ENCODE peak calls at places on chromosomes 2 and 18, in seven cellular contexts. M is foreskin fibroblast, Y is PC-3, C is fibroblast of the aortic adventitia, Q is astrocyte, A is heart left ventricle, T is kidney. U is an unnamed sample.

GRCh38 chr2:121078869-121079268 is 206.1 kb downstream of the TFCP2L1 start:
- DNase-seq in M (no peak), Y (no peak), C (no peak), Q (peak; percentile 27), A (no peak), T (no peak), U (no peak)

GRCh38 chr2:232264081-232264480 is 114.5 kb upstream of the ALPP start:
- DNase-seq in M (no peak), Y (no peak), C (no peak), Q (no peak), A (no peak), T (no peak), U (no peak)

GRCh38 chr2:120703330-120703994 is 32.2 kb upstream of the GLI2 start:
- DNase-seq in M (peak; percentile 76), Y (peak; percentile 77), C (peak; percentile 85), Q (peak; percentile 62), A (no peak), T (no peak), U (peak; percentile 63)

GRCh38 chr2:110149330-110150220 is 34.0 kb upstream of the MALL start:
- DNase-seq in M (peak; percentile 55), Y (peak; percentile 91), C (peak; percentile 96), Q (peak; percentile 97), A (no peak), T (no peak), U (peak; percentile 94)

GRCh38 chr2:101900375-101900774 is 91.4 kb upstream of the IL1R2 start:
- DNase-seq in M (no peak), Y (peak; percentile 58), C (no peak), Q (no peak), A (no peak), T (no peak), U (peak; percentile 90)

GRCh38 chr2:205024822-205025518 is 479.7 kb downstream of the PARD3B start:
- DNase-seq in M (peak; percentile 96), Y (peak; percentile 95), C (peak; percentile 93), Q (peak; percentile 97), A (peak; percentile 66), T (no peak), U (peak; percentile 98)

GRCh38 chr2:240579771-240580614 is 6.5 kb upstream of the CAPN10 start:
- DNase-seq in M (peak; percentile 89), Y (peak; percentile 93), C (peak; percentile 93), Q (peak; percentile 77), A (peak; percentile 78), T (no peak), U (peak; percentile 83)

GRCh38 chr2:239638376-239638775 is 237.6 kb upstream of the HDAC4 start:
- DNase-seq in M (no peak), Y (no peak), C (no peak), Q (no peak), A (no peak), T (no peak), U (no peak)

GRCh38 chr2:205390866-205391265 is 291.4 kb upstream of the NRP2 start:
- DNase-seq in M (no peak), Y (no peak), C (no peak), Q (no peak), A (no peak), T (no peak), U (no peak)

GRCh38 chr2:112583497-112584133 is 794 bp upstream of the CHCHD5 start:
- DNase-seq in M (no peak), Y (peak; percentile 32), C (no peak), Q (no peak), A (no peak), T (no peak), U (peak; percentile 9)
- TF ChIP-seq CTCF in M (peak; percentile 2), Y (peak; percentile 12), C (no peak), Q (no peak), A (no peak), T (peak; percentile 5), U (no peak)

GRCh38 chr18:65990174-65990690 is 239.4 kb downstream of the CDH7 start:
- DNase-seq in M (no peak), Y (no peak), C (no peak), Q (no peak), A (no peak), T (no peak), U (no peak)
- H3K4me3 ChIP-seq in M (no peak overlapping the region), Y (no peak overlapping the region), C (no peak overlapping the region), Q (no peak overlapping the region), A (no peak overlapping the region), T (no peak overlapping the region), U (no peak overlapping the region)

GRCh38 chr2:160555420-160555819 is 61.8 kb upstream of the RBMS1 start:
- DNase-seq in M (no peak), Y (no peak), C (no peak), Q (no peak), A (no peak), T (no peak), U (peak; percentile 18)

DNA sequence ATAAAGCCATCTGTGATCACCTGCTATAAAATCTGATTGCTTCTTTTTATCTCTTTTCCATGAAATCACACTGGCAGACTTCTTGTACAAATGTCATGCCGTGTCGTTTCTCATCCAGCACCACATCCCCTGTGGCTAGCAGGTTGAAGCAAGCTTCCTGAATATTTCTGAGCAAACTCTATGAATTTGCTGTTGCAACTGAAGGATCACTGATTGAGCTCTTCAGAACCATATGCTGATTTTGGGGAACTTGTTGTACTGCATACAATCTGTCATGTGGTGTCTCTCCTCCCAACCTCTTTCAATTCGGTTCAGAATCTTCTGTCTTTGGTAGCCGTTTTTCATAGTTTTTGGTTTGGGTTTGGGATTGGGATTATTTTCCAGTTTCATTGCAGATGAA is 57.7 kb upstream of the RBMS1 start:
- DNase-seq in M (no peak), Y (no peak), C (no peak), Q (no peak), A (no peak), T (no peak), U (no peak)
- TF ChIP-seq CTCF in M (no peak), Y (no peak), C (no peak), Q (no peak), A (peak; percentile 22), T (no peak), U (no peak)

DNA sequence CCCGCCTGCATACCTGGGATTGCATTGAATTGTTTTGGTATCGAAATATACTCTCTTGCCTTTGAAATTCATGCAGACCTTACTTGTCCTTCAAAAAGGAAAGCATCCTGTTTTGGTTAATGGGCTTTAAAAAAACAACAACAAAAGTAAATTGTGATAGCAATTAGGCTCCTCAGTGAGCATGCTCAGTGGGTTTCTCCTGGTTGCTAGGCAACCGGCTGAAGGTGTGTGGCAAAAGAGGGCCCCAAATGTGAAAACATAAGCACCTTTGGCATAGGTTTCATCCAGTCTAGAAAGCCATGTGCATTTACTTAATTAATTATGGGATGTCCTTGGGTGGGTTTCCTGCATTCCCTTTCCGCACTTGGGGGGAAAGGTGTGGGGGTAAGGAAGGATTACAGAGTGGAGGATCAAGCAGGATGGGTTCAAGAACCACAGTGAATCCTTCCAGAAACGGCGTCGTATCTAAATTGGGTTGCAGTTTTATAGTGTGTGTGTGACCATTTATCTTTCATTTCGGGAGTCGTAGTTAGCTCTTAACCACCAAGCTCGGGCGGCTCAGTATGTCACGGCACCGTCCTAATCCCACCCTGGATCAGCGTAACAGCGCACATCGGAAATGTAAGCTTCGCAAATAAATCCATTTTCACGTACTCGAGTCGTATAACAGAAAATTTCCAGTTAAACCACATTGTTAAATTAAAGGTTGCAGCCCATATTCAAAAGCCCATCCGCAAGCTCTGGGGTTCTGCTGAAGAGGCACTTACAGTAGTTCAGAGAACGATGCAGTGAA is 274.9 kb upstream of the TCF4 start:
- DNase-seq in M (no peak), Y (no peak), C (no peak), Q (no peak), A (no peak), T (no peak), U (no peak)
- H3K4me3 ChIP-seq in M (peak overlapping the region; percentile 56), Y (no peak overlapping the region), C (no peak overlapping the region), Q (no peak overlapping the region), A (no peak overlapping the region), T (no peak overlapping the region), U (no peak overlapping the region)

DNA sequence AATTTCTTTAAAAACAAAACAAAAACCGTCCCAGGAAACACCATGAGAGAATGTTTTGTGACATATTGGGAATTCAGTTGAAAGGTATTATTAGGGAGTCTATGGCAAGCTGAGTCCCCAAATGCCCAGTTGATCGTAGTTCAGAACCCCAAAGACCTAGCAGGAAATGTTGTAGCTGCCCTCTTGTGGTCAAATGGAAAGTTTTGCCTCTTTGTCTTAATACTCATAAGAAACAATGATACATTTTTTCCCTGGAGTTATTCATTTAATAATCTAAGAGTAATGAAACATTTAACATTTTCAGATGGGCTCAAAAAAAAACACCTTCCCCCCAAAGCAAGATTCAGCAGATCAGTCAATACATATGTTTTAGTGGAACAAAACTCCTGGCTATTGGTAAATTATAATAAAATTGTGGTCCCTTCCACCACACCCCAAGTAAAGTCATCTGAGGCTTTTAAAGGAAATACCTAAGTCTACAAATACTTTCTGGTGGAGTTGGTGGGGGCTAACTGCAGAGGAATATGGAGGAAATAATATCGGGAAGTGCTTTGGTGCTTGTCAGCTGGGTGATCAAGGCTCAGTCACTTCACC is 37.8 kb upstream of the EFEMP1 start:
- DNase-seq in M (peak; percentile 28), Y (peak; percentile 75), C (peak; percentile 86), Q (peak; percentile 42), A (no peak), T (no peak), U (peak; percentile 72)
- TF ChIP-seq CTCF in M (peak; percentile 55), Y (peak; percentile 88), C (peak; percentile 72), Q (peak; percentile 75), A (peak; percentile 65), T (peak; percentile 61), U (peak; percentile 63)

DNA sequence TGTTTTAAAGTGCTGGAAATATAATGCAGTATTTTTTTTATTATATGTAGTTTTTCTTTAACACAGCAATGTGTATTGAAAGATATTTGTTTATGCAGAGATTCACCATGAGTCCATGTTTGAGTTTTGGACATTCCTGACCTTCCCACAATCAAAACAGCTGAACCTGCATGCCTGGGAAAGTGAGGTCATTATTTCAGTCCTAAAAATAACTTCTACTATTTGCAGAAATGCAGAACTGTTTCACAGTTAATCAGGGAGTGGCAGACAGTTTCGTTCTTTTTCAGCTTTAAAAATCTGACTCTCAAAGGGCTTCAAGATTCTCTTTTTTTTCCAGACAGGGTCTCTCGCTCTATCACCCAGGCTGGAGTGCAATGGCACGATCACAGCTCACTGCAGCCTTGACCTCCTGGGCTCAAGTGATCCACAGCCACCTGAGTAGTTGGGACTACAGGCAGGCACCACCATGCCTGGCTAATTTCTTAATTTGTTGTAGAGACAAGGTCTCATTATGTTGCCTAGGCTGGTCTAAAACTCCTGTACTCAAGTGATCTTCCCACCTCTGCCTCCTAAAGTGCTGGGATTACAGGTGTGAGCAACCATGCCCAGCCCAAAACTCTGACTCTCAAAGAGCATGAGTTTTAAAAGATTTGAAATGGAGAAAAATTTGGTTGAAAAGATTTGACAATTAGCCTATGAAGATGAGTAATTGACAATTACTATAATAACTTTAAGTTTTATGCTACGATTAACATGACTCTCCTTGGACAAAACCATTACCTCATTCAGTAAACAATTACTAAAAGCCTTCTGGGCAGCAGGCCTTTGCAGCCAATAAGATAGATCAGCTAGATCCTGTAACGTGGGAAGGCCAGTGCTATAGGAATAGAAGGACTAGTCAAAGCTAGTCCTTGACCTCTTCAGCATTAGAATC is 5.0 kb upstream of the MYL12B start:
- DNase-seq in M (no peak), Y (peak; percentile 85), C (peak; percentile 60), Q (peak; percentile 72), A (no peak), T (no peak), U (peak; percentile 90)
- H3K4me3 ChIP-seq in M (no peak overlapping the region), Y (peak overlapping the region; percentile 58), C (no peak overlapping the region), Q (no peak overlapping the region), A (peak overlapping the region; percentile 73), T (no peak overlapping the region), U (no peak overlapping the region)

GRCh38 chr2:157440404-157441071 is 3.4 kb downstream of the CYTIP start:
- DNase-seq in M (no peak), Y (no peak), C (no peak), Q (no peak), A (no peak), T (no peak), U (no peak)
- TF ChIP-seq CTCF in M (no peak), Y (no peak), C (no peak), Q (no peak), A (no peak), T (no peak), U (no peak)

U was measured in bronchial epithelial cell.